ENCODE peak calls at places on chromosomes 12 and 14, in six cellular contexts. Y, X, T, F, O and G are unnamed samples.

GRCh38 chr12:13843841-13844240 is 137.6 kb downstream of the GRIN2B start:
- DNase-seq in Y (no peak), X (no peak), T (no peak), F (no peak), O (no peak), G (no peak)

GRCh38 chr14:49586673-49587460 is 687 bp upstream of the RPS29 start:
- DNase-seq in Y (no peak), X (peak), T (no peak), F (no peak), O (no peak), G (peak)

GRCh38 chr14:89899917-89900680 is 54.4 kb downstream of the EFCAB11 start:
- DNase-seq in Y (no peak), X (peak), T (no peak), F (no peak), O (no peak), G (no peak)

GRCh38 chr12:84463756-84464495 is 448.7 kb downstream of the SLC6A15 start:
- DNase-seq in Y (no peak), X (no peak), T (no peak), F (no peak), O (no peak), G (peak)

GRCh38 chr12:109273354-109273753 is 35.7 kb downstream of the FOXN4 start:
- DNase-seq in Y (no peak), X (no peak), T (no peak), F (no peak), O (no peak), G (no peak)

GRCh38 chr14:95157987-95158712 is 821 bp upstream of the DICER1 start:
- DNase-seq in Y (no peak), X (no peak), T (no peak), F (no peak), O (no peak), G (no peak)

GRCh38 chr14:23646648-23647549 is 10.7 kb downstream of the DHRS2 start:
- DNase-seq in Y (no peak), X (no peak), T (no peak), F (no peak), O (no peak), G (no peak)

GRCh38 chr12:7555752-7556151 is 52.2 kb upstream of the CD163 start:
- DNase-seq in Y (no peak), X (peak), T (no peak), F (no peak), O (no peak), G (peak)

GRCh38 chr14:57391609-57392195 is 1.3 kb downstream of the NAA30 start:
- DNase-seq in Y (no peak), X (peak), T (no peak), F (no peak), O (no peak), G (no peak)

GRCh38 chr12:89655851-89656250 is 52.8 kb downstream of the ATP2B1 start:
- DNase-seq in Y (no peak), X (no peak), T (no peak), F (no peak), O (no peak), G (peak)

GRCh38 chr14:63523735-63524408 is 19.3 kb downstream of the PPP2R5E start:
- DNase-seq in Y (no peak), X (no peak), T (no peak), F (no peak), O (no peak), G (no peak)

DNA sequence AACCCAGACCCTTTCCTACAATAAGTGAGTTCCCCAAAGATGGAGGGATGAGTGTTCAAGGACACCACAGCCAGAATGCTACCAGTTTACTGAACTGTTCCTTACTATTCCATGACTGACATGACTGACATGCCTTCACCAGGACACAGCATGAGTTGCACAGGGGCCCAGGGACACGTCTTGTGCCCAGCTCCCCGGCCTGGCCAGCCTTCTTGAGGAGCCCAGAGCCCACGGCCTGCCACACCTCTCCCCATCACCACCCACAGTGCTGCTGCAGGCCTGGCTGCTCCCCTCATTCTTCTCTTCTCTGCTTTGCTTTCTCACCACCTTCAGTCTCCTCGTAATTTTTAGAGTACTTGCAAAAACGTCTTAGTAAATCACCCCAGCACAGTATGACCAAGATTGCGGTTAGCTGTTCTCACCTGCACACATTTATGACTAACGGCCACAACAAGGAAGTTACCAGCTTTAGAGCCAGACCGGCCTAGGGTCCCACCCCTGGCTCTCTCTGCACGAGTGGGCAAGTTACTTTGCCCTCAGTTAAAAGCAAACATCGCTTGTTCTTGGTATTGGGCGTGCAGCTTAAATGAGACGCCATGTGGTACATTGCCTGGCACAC is 18.5 kb downstream of the PPP2R5E start:
- DNase-seq in Y (no peak), X (no peak), T (no peak), F (no peak), O (no peak), G (no peak)
- H3K27ac ChIP-seq in Y (no peak), X (no peak), T (no peak), F (no peak), O (no peak), G (no peak)

DNA sequence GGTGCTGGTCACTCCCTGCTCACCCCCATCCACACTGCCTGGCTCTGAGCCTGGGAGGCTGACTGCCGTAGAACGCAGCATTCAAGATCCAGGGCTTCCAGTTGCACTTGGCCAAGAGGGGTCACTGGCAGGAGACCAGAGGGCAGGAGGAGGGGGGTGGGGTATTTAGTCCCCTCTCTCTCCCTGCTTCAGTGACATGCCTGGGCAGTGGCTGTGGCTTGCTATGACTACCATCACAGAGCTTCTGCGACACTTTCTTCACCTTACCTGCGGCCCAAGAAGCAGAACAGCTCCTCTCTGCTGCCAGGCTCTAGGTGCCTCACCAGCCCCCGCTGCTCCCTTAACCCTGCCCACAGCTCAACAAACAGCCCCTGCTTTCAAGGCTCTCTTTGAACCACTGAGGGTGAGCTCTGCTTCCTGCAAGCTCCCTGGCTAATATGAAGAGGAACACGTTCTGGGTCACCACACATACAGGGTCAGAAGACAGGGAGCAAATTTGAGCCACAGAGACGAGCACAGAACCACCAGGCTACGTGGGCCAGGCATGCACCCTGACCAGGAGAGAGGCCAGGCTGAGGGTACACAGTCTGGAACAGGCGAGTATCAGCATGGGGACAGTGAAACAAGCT is 55.7 kb downstream of the ITPK1 start:
- DNase-seq in Y (no peak), X (no peak), T (no peak), F (no peak), O (no peak), G (no peak)
- H3K4me3 ChIP-seq in Y (no peak), X (no peak), T (no peak), F (no peak), O (no peak), G (no peak)

GRCh38 chr12:30047499-30048262 is 263.9 kb upstream of the TMTC1 start:
- DNase-seq in Y (no peak), X (peak), T (no peak), F (no peak), O (no peak), G (peak)
- H3K27ac ChIP-seq in Y (no peak), X (no peak), T (no peak), F (no peak), O (no peak), G (peak)

GRCh38 chr14:77141592-77142288 is at the start of gene ZDHHC22:
- DNase-seq in Y (no peak), X (peak), T (no peak), F (no peak), O (no peak), G (no peak)

GRCh38 chr14:77143071-77143470 is 1.5 kb upstream of the ZDHHC22 start:
- DNase-seq in Y (no peak), X (no peak), T (no peak), F (no peak), O (no peak), G (no peak)

GRCh38 chr14:77140937-77141591 is 527 bp downstream of the ZDHHC22 start:
- DNase-seq in Y (no peak), X (peak), T (no peak), F (no peak), O (no peak), G (peak)

GRCh38 chr14:77140343-77140936 is 1.2 kb downstream of the ZDHHC22 start:
- DNase-seq in Y (no peak), X (no peak), T (no peak), F (no peak), O (no peak), G (no peak)

GRCh38 chr14:77142289-77142814 is 761 bp upstream of the ZDHHC22 start:
- DNase-seq in Y (no peak), X (no peak), T (no peak), F (no peak), O (no peak), G (no peak)
- H3K4me3 ChIP-seq in Y (no peak), X (no peak), T (no peak), F (no peak), O (no peak), G (no peak)

GRCh38 chr14:75221797-75222196 is 45.4 kb upstream of the TMED10 start:
- DNase-seq in Y (no peak), X (no peak), T (no peak), F (no peak), O (no peak), G (no peak)
- H3K27ac ChIP-seq in Y (no peak), X (no peak), T (no peak), F (no peak), O (no peak), G (peak)